ENCODE peak calls at places on chromosomes 13 and 19, in seven cellular contexts. A is SK-N-SH, D is K562, L is H1, J is HCT116, E is GM12878, X is HepG2. W is an unnamed sample.

GRCh38 chr19:55465460-55466245 is 1.1 kb upstream of the C19orf85 start:
- DNase-seq in L (no peak), J (no peak), A (no peak), E (no peak), D (no peak), X (no peak), W (no peak)

GRCh38 chr13:47134939-47135489 is 238.2 kb upstream of the HTR2A start:
- DNase-seq in J (no peak), E (no peak), L (no peak), D (no peak), A (no peak), X (no peak), W (no peak)

GRCh38 chr19:14940266-14940665 is 1.0 kb upstream of the OR7C2 start:
- DNase-seq in D (no peak), A (no peak), E (no peak), L (no peak), J (no peak), X (no peak), W (no peak)

GRCh38 chr19:40640744-40641143 is 39.6 kb downstream of the LTBP4 start:
- DNase-seq in L (no peak), D (peak), J (no peak), A (no peak), E (no peak), X (no peak), W (no peak)

GRCh38 chr13:110946171-110946570 is 31.3 kb upstream of the ANKRD10 start:
- DNase-seq in L (no peak), X (no peak), E (no peak), A (no peak), D (no peak), J (no peak), W (no peak)

GRCh38 chr13:98478134-98479129 is 98.5 kb downstream of the STK24 start:
- DNase-seq in D (peak), A (peak), J (no peak), E (peak), L (no peak), X (no peak), W (no peak)

GRCh38 chr19:18074192-18074591 is 12.5 kb downstream of the IL12RB1 start:
- DNase-seq in L (no peak), A (peak), D (no peak), J (no peak), X (peak), E (no peak), W (no peak)

GRCh38 chr19:12843999-12844732 is 5.9 kb downstream of the MAST1 start:
- DNase-seq in L (no peak), D (no peak), E (no peak), X (no peak), A (no peak), J (no peak), W (no peak)

GRCh38 chr19:35348909-35349611 is 1.4 kb downstream of the FFAR1 start:
- DNase-seq in A (no peak), L (no peak), J (no peak), D (no peak), X (no peak), E (no peak), W (no peak)

GRCh38 chr13:50075619-50076097 is 60.4 kb downstream of the KCNRG start:
- DNase-seq in D (no peak), L (no peak), E (no peak), A (peak), J (no peak), X (no peak), W (peak)

GRCh38 chr19:48990400-48990799 is 2.7 kb downstream of the GYS1 start:
- DNase-seq in E (no peak), A (no peak), D (no peak), L (no peak), J (no peak), X (no peak), W (no peak)

GRCh38 chr13:49622174-49622946 is 5.9 kb upstream of the ARL11 start:
- DNase-seq in A (no peak), L (no peak), X (peak), E (no peak), J (no peak), D (no peak), W (no peak)

GRCh38 chr19:58237324-58237723 is 8.6 kb downstream of the ZNF544 start:
- DNase-seq in E (no peak), J (no peak), D (no peak), A (no peak), L (no peak), X (no peak), W (no peak)

GRCh38 chr13:39036212-39036611 is 1.7 kb downstream of the PROSER1 start:
- DNase-seq in J (no peak), X (peak), L (no peak), E (no peak), A (no peak), D (peak), W (no peak)

GRCh38 chr19:2315818-2316353 is 7.9 kb upstream of the LINGO3 start:
- DNase-seq in X (peak), J (no peak), D (peak), E (no peak), L (no peak), A (peak), W (peak)

GRCh38 chr13:88729605-88730004 is 1058.4 kb downstream of the SLITRK5 start:
- DNase-seq in E (no peak), L (no peak), J (no peak), D (no peak), A (no peak), X (no peak), W (no peak)

GRCh38 chr13:61036715-61037114 is 378.9 kb downstream of the PCDH20 start:
- DNase-seq in A (no peak), D (no peak), X (no peak), L (no peak), J (no peak), E (no peak), W (no peak)

GRCh38 chr13:110524484-110525254 is 36.9 kb downstream of the RAB20 start:
- DNase-seq in A (peak), D (no peak), X (no peak), J (no peak), L (no peak), E (no peak), W (no peak)

GRCh38 chr19:1880611-1881392 is 4.5 kb downstream of the ABHD17A start:
- DNase-seq in A (no peak), D (no peak), L (no peak), E (no peak), X (no peak), J (no peak), W (no peak)

GRCh38 chr13:24097064-24097463 is 63.5 kb upstream of the SPATA13 start:
- DNase-seq in E (peak), J (no peak), D (no peak), X (peak), L (no peak), A (no peak), W (no peak)

GRCh38 chr19:5425260-5425659 is 30.0 kb upstream of the ZNRF4 start:
- DNase-seq in X (no peak), L (no peak), A (no peak), D (no peak), J (no peak), E (no peak), W (no peak)

GRCh38 chr19:38648789-38649304 is 1.4 kb downstream of the ACTN4 start:
- DNase-seq in L (no peak), J (no peak), E (no peak), D (no peak), A (no peak), X (no peak), W (no peak)

GRCh38 chr13:73090116-73090811 is 31.5 kb downstream of the KLF5 start:
- DNase-seq in A (no peak), L (peak), E (no peak), D (peak), X (peak), J (peak), W (peak)

GRCh38 chr19:38759590-38760003 is 13.7 kb downstream of the LGALS7 start:
- DNase-seq in A (no peak), D (no peak), L (no peak), J (no peak), X (peak), E (no peak), W (no peak)

GRCh38 chr19:13366529-13367143 is 139.6 kb downstream of the CACNA1A start:
- DNase-seq in E (no peak), A (peak), L (peak), J (peak), X (no peak), D (peak), W (peak)

DNA sequence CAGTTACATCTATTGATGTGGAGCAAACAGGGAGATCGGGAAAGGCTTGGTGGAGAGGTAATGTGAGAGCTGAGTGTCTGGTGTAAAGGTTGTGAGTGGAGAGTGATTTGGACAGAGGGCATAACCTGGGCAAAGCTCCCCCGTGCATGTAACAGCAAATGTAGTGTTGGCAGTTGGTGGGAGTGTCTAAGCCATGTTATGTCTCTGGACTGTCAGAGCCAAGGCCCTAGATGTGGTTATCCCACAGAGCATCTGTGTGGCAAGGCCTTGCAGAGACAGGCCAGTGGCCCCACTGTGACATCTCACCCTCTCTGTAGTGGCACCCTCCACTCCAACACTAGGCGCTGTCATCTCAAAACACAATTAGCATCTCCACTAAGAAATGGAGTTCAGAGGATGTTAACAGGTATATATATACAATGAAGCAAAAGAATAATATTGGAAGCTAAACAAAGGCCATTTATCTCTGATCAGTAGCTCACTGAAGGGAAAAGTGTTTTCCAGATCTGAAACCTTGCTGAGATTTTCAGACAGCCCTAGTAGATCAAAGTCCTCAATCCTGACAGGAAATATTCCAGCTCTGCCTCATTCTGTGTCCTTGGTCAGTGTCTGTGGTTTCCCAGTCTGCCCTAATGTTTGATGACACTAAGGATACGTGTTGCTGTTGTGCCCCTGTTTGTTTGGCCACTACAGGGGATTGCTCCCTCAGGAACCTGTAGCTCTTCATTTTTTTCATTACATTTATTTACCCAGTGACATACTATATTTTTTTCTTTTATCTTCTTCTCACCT is 20.2 kb downstream of the POLR1D start:
- DNase-seq in J (no peak), D (no peak), A (no peak), X (peak), E (no peak), L (no peak), W (no peak)
- TF ChIP-seq JUND in J (no peak), D (no peak), A (no peak), X (no peak), E (no peak), L (no peak), W (no peak)

GRCh38 chr19:34243876-34244578 is 10.3 kb upstream of the GARRE1 start:
- DNase-seq in J (no peak), L (no peak), D (no peak), E (no peak), X (no peak), A (no peak), W (no peak)

GRCh38 chr19:34248941-34249340 is 5.4 kb upstream of the GARRE1 start:
- DNase-seq in A (no peak), J (no peak), E (no peak), X (no peak), D (no peak), L (no peak), W (no peak)

GRCh38 chr19:34241513-34242337 is 12.6 kb upstream of the GARRE1 start:
- DNase-seq in D (peak), X (peak), E (no peak), A (no peak), J (no peak), L (peak), W (no peak)

GRCh38 chr19:34246340-34246739 is 8.0 kb upstream of the GARRE1 start:
- DNase-seq in E (no peak), X (no peak), D (no peak), L (no peak), J (no peak), A (no peak), W (no peak)

DNA sequence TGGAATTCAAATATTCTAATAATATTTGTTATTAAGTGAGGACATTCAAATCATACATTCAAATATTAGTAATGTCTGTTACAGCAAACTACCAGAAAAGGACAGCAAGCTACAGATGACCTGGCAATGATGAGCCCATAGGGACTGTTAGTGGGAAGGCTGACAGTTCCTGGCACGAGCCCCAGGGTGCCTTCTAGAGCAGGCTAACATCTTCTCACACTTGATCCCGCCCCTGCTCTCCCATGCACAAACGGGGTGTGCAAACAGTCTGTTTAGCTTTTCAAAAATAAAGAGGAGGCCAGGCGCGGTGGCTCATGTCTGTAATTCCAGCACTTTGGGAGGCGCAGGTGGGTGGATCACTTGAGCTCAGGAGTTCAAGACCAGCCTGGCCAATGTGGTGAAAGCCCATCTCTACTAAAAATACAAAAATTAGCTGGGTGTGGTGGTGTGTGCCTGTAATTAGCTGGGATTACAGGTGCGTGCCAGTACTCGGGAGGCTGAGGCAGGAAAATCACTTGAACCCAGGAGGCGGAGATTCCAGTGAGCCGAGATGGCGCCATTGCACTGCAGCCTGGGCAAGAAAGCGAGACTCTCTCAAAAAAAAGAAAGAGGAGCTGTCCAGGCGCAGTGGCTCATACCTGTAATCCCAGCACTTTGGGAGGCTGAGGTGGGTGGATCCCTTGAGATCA is 9.6 kb upstream of the GARRE1 start:
- DNase-seq in A (no peak), J (no peak), E (no peak), D (no peak), X (peak), L (no peak), W (no peak)
- TF ChIP-seq JUND in A (no peak), J (no peak), E (no peak), D (no peak), X (no peak), L (no peak), W (no peak)

GRCh38 chr13:33230178-33230881 is 55.2 kb downstream of the STARD13 start:
- DNase-seq in J (no peak), A (no peak), E (no peak), D (no peak), L (no peak), X (no peak), W (no peak)
- TF ChIP-seq JUND in J (no peak), A (peak), E (no peak), D (no peak), L (no peak), X (no peak), W (no peak)

GRCh38 chr19:10142701-10143375 is 23.1 kb upstream of the EIF3G start:
- DNase-seq in J (no peak), A (no peak), X (no peak), E (no peak), D (no peak), L (no peak), W (no peak)
- TF ChIP-seq JUND in J (no peak), A (no peak), X (no peak), E (no peak), D (no peak), L (no peak), W (no peak)

DNA sequence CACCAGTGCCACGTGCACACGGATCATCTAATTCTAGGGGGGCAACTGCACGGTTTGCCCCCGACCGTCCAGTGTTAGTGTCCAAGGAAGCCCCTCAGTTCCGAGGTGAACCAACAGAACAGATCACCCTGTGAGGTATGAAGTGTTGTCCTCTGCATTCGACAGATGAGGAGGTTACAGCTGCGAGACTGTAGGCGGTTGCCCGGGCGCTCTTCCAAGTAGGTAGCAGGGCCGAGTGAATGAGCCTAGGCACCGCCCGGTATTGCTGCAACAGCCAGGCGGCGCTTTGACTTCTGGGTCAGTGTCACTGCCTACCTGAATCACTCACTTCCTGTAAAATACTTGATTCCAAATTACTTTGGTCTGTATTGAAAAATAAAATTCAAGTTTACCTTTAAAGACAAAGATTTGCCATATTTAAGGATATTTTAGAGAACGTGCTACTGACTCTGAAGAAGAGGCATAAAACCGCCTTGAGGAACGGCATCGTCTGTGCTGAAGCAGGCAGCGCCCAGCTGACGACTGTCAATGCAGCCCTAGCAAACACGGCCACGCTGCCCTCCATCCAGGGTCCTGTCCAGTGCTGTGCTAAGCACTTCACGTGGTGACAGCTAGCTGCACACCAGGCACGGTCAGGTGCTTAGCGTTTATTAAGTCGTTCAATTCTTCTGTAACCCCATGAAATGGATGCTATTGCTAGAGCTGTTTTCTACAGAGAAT is 19.3 kb upstream of the RASA3 start:
- DNase-seq in J (peak), X (no peak), L (no peak), D (peak), E (no peak), A (no peak), W (no peak)
- TF ChIP-seq JUND in J (no peak), X (no peak), L (no peak), D (no peak), E (no peak), A (no peak), W (no peak)

W was measured in T47D.